ENCODE peak calls at places on chromosomes 11 and 22, in five cellular contexts. S is hippocampal formation, D is lower leg skin, B is iPS-NIHi11, Q is DMS53. M is an unnamed sample.

GRCh38 chr22:50218996-50219727 is 18.4 kb downstream of the SELENOO start:
- DNase-seq in B (peak), Q (peak), S (no peak), D (peak), M (peak)

GRCh38 chr11:35484435-35484834 is 41.0 kb downstream of the PAMR1 start:
- DNase-seq in Q (no peak), B (no peak), S (no peak), D (no peak), M (no peak)

GRCh38 chr11:32931605-32932004 is 39.0 kb downstream of the QSER1 start:
- DNase-seq in D (no peak), B (no peak), Q (no peak), S (no peak), M (no peak)

GRCh38 chr11:72737341-72737740 is 14.9 kb downstream of the ARAP1 start:
- DNase-seq in Q (no peak), B (no peak), S (no peak), D (no peak), M (no peak)

GRCh38 chr11:60699282-60699681 is at the start of gene MS4A8:
- DNase-seq in D (no peak), B (no peak), S (no peak), Q (peak), M (no peak)

GRCh38 chr11:36059660-36060059 is 115.8 kb downstream of the LDLRAD3 start:
- DNase-seq in S (no peak), Q (no peak), B (no peak), D (no peak), M (no peak)

GRCh38 chr11:119722281-119722794 is 6.7 kb downstream of the NECTIN1 start:
- DNase-seq in D (peak), B (no peak), Q (peak), S (no peak), M (peak)

GRCh38 chr11:62835336-62835735 is 2.7 kb upstream of the TEX54 start:
- DNase-seq in B (no peak), Q (no peak), D (no peak), S (no peak), M (no peak)

GRCh38 chr11:16252373-16252772 is 104.0 kb downstream of the SOX6 start:
- DNase-seq in D (no peak), Q (peak), B (peak), S (no peak), M (peak)

GRCh38 chr11:123060265-123061000 is 1.5 kb downstream of the HSPA8 start:
- DNase-seq in D (no peak), Q (peak), B (no peak), S (no peak), M (no peak)

GRCh38 chr22:27094633-27095308 is 437.4 kb downstream of the MIAT start:
- DNase-seq in B (no peak), Q (no peak), S (no peak), D (no peak), M (no peak)

GRCh38 chr22:25006354-25006753 is 53.8 kb downstream of the KIAA1671 start:
- DNase-seq in S (no peak), D (no peak), B (no peak), Q (no peak), M (peak)

GRCh38 chr11:15108592-15109130 is 6.1 kb upstream of the INSC start:
- DNase-seq in B (no peak), S (no peak), Q (no peak), D (no peak), M (no peak)

GRCh38 chr22:35357883-35358621 is 22.8 kb upstream of the HMOX1 start:
- DNase-seq in D (no peak), B (no peak), S (no peak), Q (no peak), M (no peak)

GRCh38 chr11:11155962-11156815 is 196.9 kb downstream of the CSNK2A3 start:
- DNase-seq in Q (peak), B (peak), S (no peak), D (no peak), M (peak)